ENCODE peak calls at places on chromosome 20, in four cellular contexts. K, L, J and A are unnamed samples.

GRCh38 chr20:38272961-38273360 is 12.4 kb upstream of the KIAA1755 start:
- DNase-seq in K (no peak), L (no peak), J (no peak), A (no peak)

GRCh38 chr20:52959125-52959524 is 13.0 kb upstream of the TSHZ2 start:
- DNase-seq in K (no peak), L (peak), J (peak), A (peak)

GRCh38 chr20:42260216-42260615 is 642.0 kb upstream of the CHD6 start:
- DNase-seq in K (no peak), L (no peak), J (no peak), A (no peak)

GRCh38 chr20:43726333-43726732 is 469 bp downstream of the GTSF1L start:
- DNase-seq in K (no peak), L (no peak), J (no peak), A (no peak)

GRCh38 chr20:38258545-38259223 is 1.9 kb downstream of the KIAA1755 start:
- DNase-seq in K (no peak), L (no peak), J (no peak), A (no peak)

GRCh38 chr20:5400164-5400762 is 83.5 kb upstream of the PROKR2 start:
- DNase-seq in K (peak), L (peak), J (peak), A (no peak)

GRCh38 chr20:57991211-57991841 is 237.1 kb downstream of the ANKRD60 start:
- DNase-seq in K (no peak), L (no peak), J (no peak), A (peak)

GRCh38 chr20:53876956-53877355 is 193.4 kb downstream of the BCAS1 start:
- DNase-seq in K (no peak), L (no peak), J (no peak), A (no peak)

GRCh38 chr20:32780749-32781402 is 18.7 kb downstream of the DNMT3B start:
- DNase-seq in K (no peak), L (no peak), J (no peak), A (no peak)

GRCh38 chr20:41352666-41353065 is 12.0 kb downstream of the LPIN3 start:
- DNase-seq in K (no peak), L (no peak), J (no peak), A (no peak)

GRCh38 chr20:17558154-17558940 is 11.5 kb upstream of the DSTN start:
- DNase-seq in K (no peak), L (peak), J (peak), A (no peak)

GRCh38 chr20:59184880-59185447 is 21.3 kb downstream of the ZNF831 start:
- DNase-seq in K (no peak), L (no peak), J (no peak), A (no peak)

GRCh38 chr20:44083220-44083933 is 103.6 kb downstream of the JPH2 start:
- DNase-seq in K (no peak), L (no peak), J (no peak), A (peak)

GRCh38 chr20:62117658-62118057 is 4.6 kb upstream of the LSM14B start:
- DNase-seq in K (no peak), L (no peak), J (no peak), A (no peak)

GRCh38 chr20:58905236-58905635 is 52.7 kb downstream of the GNAS start:
- DNase-seq in K (no peak), L (no peak), J (no peak), A (no peak)

GRCh38 chr20:33753143-33753542 is 21.3 kb downstream of the ZNF341 start:
- DNase-seq in K (no peak), L (no peak), J (no peak), A (no peak)

GRCh38 chr20:32538526-32538918 is 46.6 kb downstream of the NOL4L start:
- DNase-seq in K (peak), L (no peak), J (no peak), A (no peak)

GRCh38 chr20:37473249-37474000 is 47.6 kb upstream of the NNAT start:
- DNase-seq in K (no peak), L (no peak), J (no peak), A (no peak)

GRCh38 chr20:23081263-23081811 is 4.8 kb downstream of the CD93 start:
- DNase-seq in K (no peak), L (no peak), J (no peak), A (no peak)

GRCh38 chr20:58523072-58523681 is 8.0 kb upstream of the APCDD1L start:
- DNase-seq in K (no peak), L (no peak), J (no peak), A (peak)

GRCh38 chr20:40727960-40728359 is 38.9 kb upstream of the MAFB start:
- DNase-seq in K (no peak), L (no peak), J (no peak), A (no peak)

GRCh38 chr20:39170896-39171463 is 208.8 kb downstream of the DHX35 start:
- DNase-seq in K (no peak), L (no peak), J (no peak), A (no peak)

GRCh38 chr20:22425344-22426295 is 158.8 kb downstream of the FOXA2 start:
- DNase-seq in K (no peak), L (no peak), J (peak), A (no peak)

GRCh38 chr20:49701313-49701731 is 12.4 kb downstream of the B4GALT5 start:
- DNase-seq in K (no peak), L (no peak), J (no peak), A (peak)

GRCh38 chr20:49700411-49701185 is 13.1 kb downstream of the B4GALT5 start:
- DNase-seq in K (no peak), L (peak), J (peak), A (no peak)

GRCh38 chr20:49698477-49698876 is 15.2 kb downstream of the B4GALT5 start:
- DNase-seq in K (no peak), L (no peak), J (no peak), A (no peak)

GRCh38 chr20:49697071-49697470 is 16.6 kb downstream of the B4GALT5 start:
- DNase-seq in K (no peak), L (no peak), J (no peak), A (no peak)

GRCh38 chr20:49699200-49699992 is 14.3 kb downstream of the B4GALT5 start:
- DNase-seq in K (no peak), L (peak), J (no peak), A (no peak)
- TF ChIP-seq FOXJ3 in K (no peak), L (no peak), J (no peak), A (no peak)

GRCh38 chr20:6838181-6838826 is 70.8 kb downstream of the BMP2 start:
- DNase-seq in K (no peak), L (no peak), J (no peak), A (no peak)
- TF ChIP-seq FOXJ3 in K (no peak), L (no peak), J (no peak), A (no peak)

GRCh38 chr20:47669157-47669425 is 116.2 kb downstream of the SULF2 start:
- DNase-seq in K (no peak), L (no peak), J (no peak), A (no peak)

GRCh38 chr20:47669927-47670890 is 115.1 kb downstream of the SULF2 start:
- DNase-seq in K (no peak), L (no peak), J (no peak), A (no peak)

GRCh38 chr20:47672166-47672565 is 113.1 kb downstream of the SULF2 start:
- DNase-seq in K (no peak), L (no peak), J (no peak), A (no peak)

GRCh38 chr20:47669489-47669888 is 115.8 kb downstream of the SULF2 start:
- DNase-seq in K (no peak), L (no peak), J (no peak), A (no peak)

DNA sequence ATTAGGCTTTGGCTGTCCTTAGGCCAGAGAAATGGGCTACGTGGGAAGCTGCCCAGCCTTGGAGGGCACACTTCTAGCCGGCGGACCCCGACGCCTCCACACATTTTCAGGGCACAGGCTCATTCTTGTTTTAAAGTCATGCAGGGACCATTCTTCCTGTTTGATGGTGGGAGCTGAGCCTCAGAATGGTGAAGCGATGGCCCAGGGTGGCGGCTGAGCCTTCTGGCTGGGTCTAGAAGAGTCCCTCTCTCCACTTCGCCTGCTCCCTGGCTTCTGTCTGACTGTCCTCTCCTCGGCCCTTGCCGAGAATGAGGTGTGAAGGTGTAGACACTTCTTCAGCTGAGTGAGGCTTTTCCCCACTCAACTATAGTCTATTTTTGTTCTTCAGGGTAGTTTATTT is 114.4 kb downstream of the SULF2 start:
- DNase-seq in K (no peak), L (no peak), J (no peak), A (no peak)
- TF ChIP-seq FOXJ3 in K (no peak), L (no peak), J (no peak), A (no peak)

DNA sequence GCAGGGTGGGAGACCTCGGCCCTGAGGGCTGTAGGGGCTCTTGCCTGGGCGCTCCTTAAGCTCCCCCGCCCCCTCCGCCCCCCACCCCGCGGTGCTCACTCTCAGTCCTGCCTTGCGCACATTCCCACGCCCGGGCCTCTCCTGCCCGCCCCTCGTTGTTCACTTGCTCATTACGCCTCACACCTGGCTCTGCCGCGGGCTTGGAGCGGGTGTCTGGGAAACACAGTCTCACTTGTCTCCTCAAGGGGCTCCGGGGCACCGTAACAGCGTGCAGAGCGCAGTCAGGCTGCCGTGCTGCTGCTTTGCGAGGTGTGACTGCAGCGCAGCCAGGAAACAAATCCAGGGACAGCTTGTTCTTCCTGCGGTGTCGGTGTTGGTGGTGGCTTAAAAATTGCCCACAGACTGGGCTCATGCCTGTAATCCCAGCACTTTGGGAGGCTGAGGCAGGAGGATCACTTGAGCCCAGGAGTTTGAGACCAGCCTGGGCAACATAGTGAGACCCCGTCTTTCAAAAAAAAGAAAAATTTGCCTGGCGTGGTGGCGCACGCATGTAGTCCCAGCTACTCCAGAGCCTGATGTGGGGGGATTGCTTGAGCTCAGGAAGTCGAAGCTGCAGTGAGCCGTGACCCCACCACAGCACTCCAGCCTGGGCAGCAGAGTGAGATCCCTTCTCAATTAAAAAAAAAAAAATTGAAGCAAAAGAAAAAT is 4.6 kb downstream of the NPBWR2 start:
- DNase-seq in K (peak), L (no peak), J (no peak), A (no peak)
- TF ChIP-seq FOXJ3 in K (no peak), L (no peak), J (no peak), A (no peak)

GRCh38 chr20:13735829-13736228 is 48.9 kb downstream of the ESF1 start:
- DNase-seq in K (no peak), L (no peak), J (no peak), A (no peak)
- TF ChIP-seq FOXJ3 in K (no peak), L (no peak), J (no peak), A (no peak)

GRCh38 chr20:49821850-49822249 is 9.2 kb downstream of the SLC9A8 start:
- DNase-seq in K (no peak), L (no peak), J (no peak), A (no peak)

GRCh38 chr20:49824206-49824605 is 11.6 kb downstream of the SLC9A8 start:
- DNase-seq in K (no peak), L (no peak), J (no peak), A (no peak)

GRCh38 chr20:49825521-49826033 is 12.9 kb downstream of the SLC9A8 start:
- DNase-seq in K (no peak), L (no peak), J (peak), A (no peak)

GRCh38 chr20:49821381-49821780 is 8.8 kb downstream of the SLC9A8 start:
- DNase-seq in K (no peak), L (no peak), J (no peak), A (no peak)

DNA sequence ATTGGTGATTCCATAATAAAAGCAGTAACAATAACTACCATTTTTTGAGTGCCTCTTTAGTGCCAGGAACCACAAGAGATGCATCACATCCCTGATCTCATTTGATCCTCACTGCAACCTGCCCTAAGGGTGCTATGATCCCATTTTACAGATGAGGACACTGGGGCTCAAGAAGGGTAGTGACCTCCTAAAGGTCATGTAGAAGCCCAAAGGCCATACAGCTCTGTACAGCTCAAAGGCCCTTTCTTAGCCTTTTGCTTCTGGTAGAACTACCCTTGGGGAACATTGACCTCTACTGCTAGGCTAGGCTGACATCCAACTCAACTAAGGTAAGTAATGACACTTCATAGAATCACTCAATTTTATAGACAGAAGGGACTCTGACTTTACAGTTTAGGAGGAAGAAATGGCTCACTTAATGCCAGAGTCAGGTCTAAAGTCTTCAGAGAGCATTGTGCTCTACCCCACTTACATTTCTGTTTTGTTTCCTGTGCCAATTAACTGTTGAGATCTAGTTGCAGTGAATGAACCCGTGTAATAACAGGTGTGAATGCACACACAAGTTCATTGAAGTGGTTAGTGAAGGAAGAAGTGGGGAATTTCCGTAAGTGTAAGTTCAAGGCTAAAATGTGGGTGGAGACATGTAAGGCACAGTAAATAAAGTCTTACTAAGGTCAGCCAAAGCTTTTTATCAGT is 10.7 kb downstream of the SLC9A8 start:
- DNase-seq in K (no peak), L (no peak), J (no peak), A (no peak)
- TF ChIP-seq FOXJ3 in K (no peak), L (no peak), J (no peak), A (no peak)